ENCODE peak calls at places on chromosomes 16 and 17, in five cellular contexts. One of them, this sample, is unnamed.

GRCh38 chr16:1763521-1764511 is 7.5 kb downstream of the NME3 start:
- DNase-seq in H9: peak
- DNase-seq in IMR-90: no peak
- DNase-seq in H1: peak
- DNase-seq in neuronal stem cell: peak
- DNase-seq in this sample: peak

GRCh38 chr17:75146597-75146996 is 7.7 kb downstream of the JPT1 start:
- DNase-seq in H1: no peak
- DNase-seq in neuronal stem cell: no peak
- DNase-seq in H9: no peak
- DNase-seq in IMR-90: peak
- DNase-seq in this sample: no peak

GRCh38 chr17:19630651-19631050 is 17.9 kb upstream of the ALDH3A2 start:
- DNase-seq in H1: no peak
- DNase-seq in IMR-90: no peak
- DNase-seq in neuronal stem cell: no peak
- DNase-seq in H9: no peak
- DNase-seq in this sample: no peak

GRCh38 chr16:28974437-28975157 is at the start of gene SPNS1:
- DNase-seq in neuronal stem cell: peak
- DNase-seq in H1: peak
- DNase-seq in IMR-90: peak
- DNase-seq in H9: peak
- DNase-seq in this sample: peak

GRCh38 chr17:2266045-2266864 is 37.3 kb downstream of the SMG6 start:
- DNase-seq in IMR-90: no peak
- DNase-seq in H1: no peak
- DNase-seq in H9: no peak
- DNase-seq in neuronal stem cell: no peak
- DNase-seq in this sample: peak

GRCh38 chr17:28916302-28916934 is 13.5 kb upstream of the DHRS13 start:
- DNase-seq in IMR-90: peak
- DNase-seq in H9: no peak
- DNase-seq in neuronal stem cell: no peak
- DNase-seq in H1: no peak
- DNase-seq in this sample: peak

GRCh38 chr16:30570621-30571443 is 682 bp downstream of the ZNF688 start:
- DNase-seq in H9: peak
- DNase-seq in neuronal stem cell: peak
- DNase-seq in IMR-90: peak
- DNase-seq in H1: peak
- DNase-seq in this sample: peak

GRCh38 chr16:75599452-75600277 is 23.4 kb downstream of the ADAT1 start:
- DNase-seq in IMR-90: peak
- DNase-seq in H1: no peak
- DNase-seq in neuronal stem cell: no peak
- DNase-seq in H9: no peak
- DNase-seq in this sample: no peak

GRCh38 chr17:79836952-79837887 is 2.0 kb downstream of the CBX4 start:
- DNase-seq in neuronal stem cell: no peak
- DNase-seq in H1: peak
- DNase-seq in IMR-90: peak
- DNase-seq in H9: peak
- DNase-seq in this sample: peak

GRCh38 chr16:57284206-57284951 is at the start of gene PLLP:
- DNase-seq in H1: peak
- DNase-seq in neuronal stem cell: no peak
- DNase-seq in H9: peak
- DNase-seq in IMR-90: peak
- DNase-seq in this sample: peak

GRCh38 chr17:45149037-45149668 is 878 bp downstream of the HEXIM1 start:
- DNase-seq in neuronal stem cell: peak
- DNase-seq in IMR-90: peak
- DNase-seq in H9: peak
- DNase-seq in H1: peak
- DNase-seq in this sample: peak

GRCh38 chr17:42109086-42109485 is 3.4 kb downstream of the DHX58 start:
- DNase-seq in IMR-90: no peak
- DNase-seq in H1: no peak
- DNase-seq in neuronal stem cell: no peak
- DNase-seq in H9: no peak
- DNase-seq in this sample: no peak

GRCh38 chr16:71565812-71566700 is 10.8 kb downstream of the TAT start:
- DNase-seq in H1: no peak
- DNase-seq in neuronal stem cell: no peak
- DNase-seq in IMR-90: no peak
- DNase-seq in H9: no peak
- DNase-seq in this sample: no peak

GRCh38 chr16:15639061-15639568 is 3.8 kb downstream of the MARF1 start:
- DNase-seq in IMR-90: no peak
- DNase-seq in H1: no peak
- DNase-seq in H9: no peak
- DNase-seq in neuronal stem cell: no peak
- DNase-seq in this sample: no peak

GRCh38 chr16:72848759-72849664 is 198.9 kb downstream of the ZFHX3 start:
- DNase-seq in neuronal stem cell: no peak
- DNase-seq in IMR-90: peak
- DNase-seq in H1: no peak
- DNase-seq in H9: no peak
- DNase-seq in this sample: peak

GRCh38 chr17:58381124-58381838 is 29.3 kb upstream of the SUPT4H1 start:
- DNase-seq in neuronal stem cell: no peak
- DNase-seq in IMR-90: no peak
- DNase-seq in H1: peak
- DNase-seq in H9: no peak
- DNase-seq in this sample: no peak

GRCh38 chr17:63929860-63930766 is 2.0 kb downstream of the CD79B start:
- DNase-seq in H1: peak
- DNase-seq in H9: peak
- DNase-seq in IMR-90: no peak
- DNase-seq in neuronal stem cell: no peak
- DNase-seq in this sample: no peak

GRCh38 chr17:18064053-18064452 is 23.7 kb upstream of the DRG2 start:
- DNase-seq in H9: no peak
- DNase-seq in H1: no peak
- DNase-seq in IMR-90: no peak
- DNase-seq in neuronal stem cell: no peak
- DNase-seq in this sample: no peak

GRCh38 chr16:8716592-8716991 is 42.2 kb downstream of the ABAT start:
- DNase-seq in IMR-90: peak
- DNase-seq in H1: no peak
- DNase-seq in H9: no peak
- DNase-seq in neuronal stem cell: no peak
- DNase-seq in this sample: no peak

GRCh38 chr17:4530799-4531730 is 24.1 kb downstream of the MYBBP1A start:
- DNase-seq in H9: no peak
- DNase-seq in neuronal stem cell: no peak
- DNase-seq in IMR-90: no peak
- DNase-seq in H1: no peak
- DNase-seq in this sample: no peak

GRCh38 chr17:76472726-76473125 is 5.3 kb downstream of the AANAT start:
- DNase-seq in IMR-90: no peak
- DNase-seq in H9: no peak
- DNase-seq in H1: no peak
- DNase-seq in neuronal stem cell: no peak
- DNase-seq in this sample: no peak

GRCh38 chr16:48862087-48862532 is 252.1 kb upstream of the N4BP1 start:
- DNase-seq in H9: peak
- DNase-seq in neuronal stem cell: no peak
- DNase-seq in H1: peak
- DNase-seq in IMR-90: peak
- DNase-seq in this sample: peak

GRCh38 chr17:81899514-81900166 is 2.4 kb upstream of the NPB start:
- DNase-seq in H1: no peak
- DNase-seq in IMR-90: no peak
- DNase-seq in H9: peak
- DNase-seq in neuronal stem cell: no peak
- DNase-seq in this sample: no peak

GRCh38 chr16:64969221-64969620 is 152.6 kb downstream of the CDH11 start:
- DNase-seq in IMR-90: peak
- DNase-seq in neuronal stem cell: no peak
- DNase-seq in H1: no peak
- DNase-seq in H9: no peak
- DNase-seq in this sample: peak

GRCh38 chr16:81076566-81077076 is 417 bp downstream of the C16orf46 start:
- DNase-seq in H9: peak
- DNase-seq in IMR-90: peak
- DNase-seq in neuronal stem cell: peak
- DNase-seq in H1: peak
- DNase-seq in this sample: peak

GRCh38 chr17:29066053-29066452 is 23.1 kb downstream of the PIPOX start:
- DNase-seq in H9: no peak
- DNase-seq in neuronal stem cell: no peak
- DNase-seq in IMR-90: no peak
- DNase-seq in H1: no peak
- DNase-seq in this sample: no peak

GRCh38 chr17:83084621-83085056 is 5.2 kb downstream of the METRNL start:
- DNase-seq in H9: no peak
- DNase-seq in neuronal stem cell: no peak
- DNase-seq in IMR-90: no peak
- DNase-seq in H1: no peak
- DNase-seq in this sample: no peak

GRCh38 chr16:66742409-66742808 is 9.0 kb downstream of the DYNC1LI2 start:
- DNase-seq in H9: no peak
- DNase-seq in IMR-90: no peak
- DNase-seq in neuronal stem cell: no peak
- DNase-seq in H1: no peak
- DNase-seq in this sample: no peak

GRCh38 chr17:9880582-9880999 is 24.5 kb downstream of the RCVRN start:
- DNase-seq in H9: no peak
- DNase-seq in IMR-90: no peak
- DNase-seq in H1: no peak
- DNase-seq in neuronal stem cell: no peak
- DNase-seq in this sample: no peak

GRCh38 chr17:77963441-77963840 is 4.9 kb downstream of the TNRC6C start:
- DNase-seq in IMR-90: peak
- DNase-seq in H9: no peak
- DNase-seq in neuronal stem cell: peak
- DNase-seq in H1: no peak
- DNase-seq in this sample: peak

GRCh38 chr17:34242553-34242952 is 12.5 kb upstream of the CCL2 start:
- DNase-seq in IMR-90: no peak
- DNase-seq in neuronal stem cell: no peak
- DNase-seq in H1: no peak
- DNase-seq in H9: no peak
- DNase-seq in this sample: no peak

GRCh38 chr16:52466998-52467397 is 79.9 kb downstream of the TOX3 start:
- DNase-seq in H9: no peak
- DNase-seq in neuronal stem cell: no peak
- DNase-seq in H1: no peak
- DNase-seq in IMR-90: no peak
- DNase-seq in this sample: no peak

GRCh38 chr17:44775136-44775837 is 16.5 kb downstream of the ADAM11 start:
- DNase-seq in IMR-90: peak
- DNase-seq in H1: peak
- DNase-seq in H9: no peak
- DNase-seq in neuronal stem cell: peak
- DNase-seq in this sample: peak

GRCh38 chr17:28031174-28031573 is 11.3 kb upstream of the NLK start:
- DNase-seq in H9: no peak
- DNase-seq in neuronal stem cell: no peak
- DNase-seq in H1: no peak
- DNase-seq in IMR-90: no peak
- DNase-seq in this sample: no peak

GRCh38 chr16:7330709-7331108 is 1.9 kb upstream of the RBFOX1 start:
- DNase-seq in neuronal stem cell: no peak
- DNase-seq in IMR-90: no peak
- DNase-seq in H9: no peak
- DNase-seq in H1: no peak
- DNase-seq in this sample: no peak

GRCh38 chr16:7331997-7332396 is 648 bp upstream of the RBFOX1 start:
- DNase-seq in neuronal stem cell: no peak
- DNase-seq in H9: no peak
- DNase-seq in IMR-90: no peak
- DNase-seq in H1: no peak
- DNase-seq in this sample: no peak

GRCh38 chr16:7332611-7333010 is at the start of gene RBFOX1:
- DNase-seq in H9: no peak
- DNase-seq in neuronal stem cell: no peak
- DNase-seq in H1: no peak
- DNase-seq in IMR-90: no peak
- DNase-seq in this sample: no peak

GRCh38 chr16:7334801-7335560 is 2.3 kb downstream of the RBFOX1 start:
- DNase-seq in H1: no peak
- DNase-seq in H9: no peak
- DNase-seq in IMR-90: no peak
- DNase-seq in neuronal stem cell: no peak
- DNase-seq in this sample: no peak

DNA sequence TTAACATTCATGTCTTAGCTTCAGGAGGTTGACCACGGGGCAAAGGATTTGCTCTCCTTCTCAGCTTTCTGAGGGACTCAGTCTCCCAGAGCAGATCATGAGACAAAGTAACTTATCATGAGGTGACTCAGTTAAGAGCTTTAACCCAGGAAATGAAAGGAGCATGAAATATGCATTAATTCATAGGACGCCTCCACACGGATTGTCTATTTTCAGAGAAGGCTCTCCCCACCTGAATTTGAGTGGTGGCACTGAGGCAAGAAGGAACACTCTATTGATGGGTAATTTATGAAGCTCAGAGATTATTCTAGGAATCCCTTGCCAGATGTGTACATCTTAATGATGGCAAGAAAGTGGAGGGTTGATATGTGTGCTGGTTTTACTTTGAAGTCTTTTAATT is 681 bp downstream of the RBFOX1 start:
- DNase-seq in H9: no peak
- DNase-seq in neuronal stem cell: no peak
- DNase-seq in H1: no peak
- DNase-seq in IMR-90: no peak
- DNase-seq in this sample: no peak
- H2BK15ac ChIP-seq in H9: no peak
- H2BK15ac ChIP-seq in neuronal stem cell: no peak
- H2BK15ac ChIP-seq in H1: no peak
- H2BK15ac ChIP-seq in IMR-90: no peak
- H2BK15ac ChIP-seq in this sample: no peak

GRCh38 chr17:40937384-40937819 is at the start of gene KRT23:
- DNase-seq in neuronal stem cell: no peak
- DNase-seq in H1: no peak
- DNase-seq in H9: peak
- DNase-seq in IMR-90: no peak
- DNase-seq in this sample: no peak
- H4K91ac ChIP-seq in neuronal stem cell: peak
- H4K91ac ChIP-seq in H1: no peak
- H4K91ac ChIP-seq in H9: no peak
- H4K91ac ChIP-seq in IMR-90: peak
- H4K91ac ChIP-seq in this sample: no peak

GRCh38 chr17:1071103-1071825 is 74.3 kb downstream of the TIMM22 start:
- DNase-seq in IMR-90: no peak
- DNase-seq in neuronal stem cell: no peak
- DNase-seq in H1: no peak
- DNase-seq in H9: no peak
- DNase-seq in this sample: no peak
- H2BK5ac ChIP-seq in IMR-90: no peak
- H2BK5ac ChIP-seq in neuronal stem cell: no peak
- H2BK5ac ChIP-seq in H1: no peak
- H2BK5ac ChIP-seq in H9: no peak
- H2BK5ac ChIP-seq in this sample: no peak

GRCh38 chr17:59827721-59828477 is 64.8 kb downstream of the TUBD1 start:
- DNase-seq in H9: no peak
- DNase-seq in neuronal stem cell: no peak
- DNase-seq in H1: no peak
- DNase-seq in IMR-90: no peak
- DNase-seq in this sample: peak
- H2BK15ac ChIP-seq in H9: no peak
- H2BK15ac ChIP-seq in neuronal stem cell: no peak
- H2BK15ac ChIP-seq in H1: no peak
- H2BK15ac ChIP-seq in IMR-90: peak
- H2BK15ac ChIP-seq in this sample: peak

GRCh38 chr16:11440657-11441012 is 95.4 kb downstream of the RMI2 start:
- DNase-seq in H9: no peak
- DNase-seq in IMR-90: no peak
- DNase-seq in neuronal stem cell: no peak
- DNase-seq in H1: no peak
- DNase-seq in this sample: no peak
- H4K91ac ChIP-seq in H9: no peak
- H4K91ac ChIP-seq in IMR-90: no peak
- H4K91ac ChIP-seq in neuronal stem cell: no peak
- H4K91ac ChIP-seq in H1: no peak
- H4K91ac ChIP-seq in this sample: no peak